ENCODE peak calls at places on chromosomes 13 and 19, in four cellular contexts. N is A549, A is HepG2, H is K562. F is an unnamed sample.
A peak's percentile ranks its signal among the peaks of the same experiment; 100 is the strongest.

GRCh38 chr13:19959141-19959830 is 759 bp downstream of the ZMYM2 start:
- DNase-seq in N (peak; percentile 35), A (peak; percentile 27), H (peak; percentile 38), F (peak; percentile 65)

GRCh38 chr13:113834496-113835200 is 29.2 kb downstream of the GAS6 start:
- DNase-seq in N (no peak), A (no peak), H (no peak), F (no peak)

GRCh38 chr13:84940167-84940566 is 859.1 kb downstream of the SLITRK6 start:
- DNase-seq in N (no peak), A (no peak), H (no peak), F (no peak)

GRCh38 chr19:6886272-6886671 is 1.1 kb upstream of the ADGRE1 start:
- DNase-seq in N (no peak), A (no peak), H (no peak), F (no peak)

GRCh38 chr13:109707044-109707794 is 79.2 kb downstream of the IRS2 start:
- DNase-seq in N (no peak), A (no peak), H (no peak), F (no peak)

GRCh38 chr19:48997972-48998371 is 4.3 kb downstream of the RUVBL2 start:
- DNase-seq in N (peak; percentile 85), A (peak; percentile 73), H (peak; percentile 69), F (peak; percentile 92)

GRCh38 chr13:74246398-74246975 is 112.3 kb upstream of the KLF12 start:
- DNase-seq in N (no peak), A (no peak), H (no peak), F (no peak)

GRCh38 chr13:26406791-26407190 is 150.7 kb upstream of the WASF3 start:
- DNase-seq in N (no peak), A (no peak), H (no peak), F (no peak)

GRCh38 chr13:20258208-20258962 is 26.3 kb upstream of the GJB6 start:
- DNase-seq in N (peak; percentile 2), A (no peak), H (no peak), F (no peak)

GRCh38 chr19:50492303-50493052 is 15.8 kb upstream of the GARIN5A start:
- DNase-seq in N (peak; percentile 49), A (no peak), H (peak; percentile 57), F (no peak)

GRCh38 chr13:27770809-27771208 is 21.5 kb upstream of the GSX1 start:
- DNase-seq in N (peak; percentile 46), A (peak; percentile 42), H (peak; percentile 11), F (peak; percentile 56)

GRCh38 chr13:79349011-79349410 is 57.0 kb downstream of the RBM26 start:
- DNase-seq in N (no peak), A (no peak), H (no peak), F (no peak)

GRCh38 chr13:79353698-79354097 is 52.4 kb downstream of the RBM26 start:
- DNase-seq in N (no peak), A (no peak), H (no peak), F (no peak)

GRCh38 chr13:79354285-79354684 is 51.8 kb downstream of the RBM26 start:
- DNase-seq in N (no peak), A (no peak), H (no peak), F (no peak)

GRCh38 chr13:79346300-79346914 is 59.6 kb downstream of the RBM26 start:
- DNase-seq in N (no peak), A (no peak), H (no peak), F (no peak)

GRCh38 chr13:79352107-79352506 is 53.9 kb downstream of the RBM26 start:
- DNase-seq in N (no peak), A (no peak), H (no peak), F (no peak)
- TF ChIP-seq MAX in N (no peak), A (no peak), H (no peak), F (no peak)

GRCh38 chr13:47678201-47678963 is 322.7 kb downstream of the SUCLA2 start:
- DNase-seq in N (no peak), A (no peak), H (no peak), F (no peak)

GRCh38 chr13:47675871-47676270 is 325.2 kb downstream of the SUCLA2 start:
- DNase-seq in N (no peak), A (no peak), H (no peak), F (no peak)

GRCh38 chr13:47680752-47681151 is 320.3 kb downstream of the SUCLA2 start:
- DNase-seq in N (no peak), A (no peak), H (no peak), F (no peak)

DNA sequence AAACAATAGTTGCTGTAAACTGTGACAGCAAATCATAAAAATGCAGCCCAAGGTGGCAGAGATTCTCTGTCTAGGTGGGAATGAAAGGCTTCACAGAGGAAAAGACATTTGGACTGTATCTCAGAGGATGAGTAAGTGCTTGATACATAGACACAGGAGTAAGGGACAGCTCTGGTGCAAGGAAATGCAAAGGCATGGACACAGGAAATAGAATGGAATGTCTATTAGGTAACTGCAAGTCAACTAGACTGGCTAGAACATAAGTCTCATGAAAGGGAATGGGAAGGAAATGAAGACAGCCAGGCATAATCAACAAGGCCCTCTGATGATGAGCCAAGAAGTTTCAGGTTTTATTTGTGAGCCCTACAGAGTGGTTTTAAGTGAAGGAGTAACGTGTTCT is 321.7 kb downstream of the SUCLA2 start:
- DNase-seq in N (no peak), A (no peak), H (no peak), F (no peak)
- TF ChIP-seq JUN in N (no peak), A (no peak), H (no peak), F (no peak)

GRCh38 chr19:8615813-8616596 is 5.5 kb upstream of the ADAMTS10 start:
- DNase-seq in N (peak; percentile 83), A (peak; percentile 62), H (peak; percentile 72), F (peak; percentile 77)
- TF ChIP-seq NR3C1 in N (no peak), A (no peak), H (no peak), F (no peak)

GRCh38 chr13:48400090-48400694 is 12.7 kb downstream of the LPAR6 start:
- DNase-seq in N (no peak), A (peak; percentile 29), H (no peak), F (no peak)

GRCh38 chr13:48400820-48401219 is 12.1 kb downstream of the LPAR6 start:
- DNase-seq in N (peak; percentile 47), A (no peak), H (no peak), F (no peak)

GRCh38 chr13:48402325-48402962 is 10.5 kb downstream of the LPAR6 start:
- DNase-seq in N (no peak), A (no peak), H (no peak), F (no peak)

GRCh38 chr13:48403151-48403631 is 9.7 kb downstream of the LPAR6 start:
- DNase-seq in N (no peak), A (no peak), H (no peak), F (no peak)

GRCh38 chr13:48401480-48401879 is 11.4 kb downstream of the LPAR6 start:
- DNase-seq in N (no peak), A (no peak), H (no peak), F (no peak)
- TF ChIP-seq MAX in N (no peak), A (no peak), H (no peak), F (no peak)

GRCh38 chr19:35988824-35989223 is 6.2 kb upstream of the SDHAF1 start:
- DNase-seq in N (no peak), A (no peak), H (no peak), F (no peak)

GRCh38 chr19:35990771-35991730 is 3.9 kb upstream of the SDHAF1 start:
- DNase-seq in N (no peak), A (peak; percentile 46), H (no peak), F (no peak)

GRCh38 chr19:35994868-35995654 is at the start of gene SDHAF1:
- DNase-seq in N (peak; percentile 98), A (peak; percentile 90), H (peak; percentile 96), F (peak; percentile 96)

GRCh38 chr19:35992902-35993765 is 1.9 kb upstream of the SDHAF1 start:
- DNase-seq in N (no peak), A (no peak), H (no peak), F (no peak)

DNA sequence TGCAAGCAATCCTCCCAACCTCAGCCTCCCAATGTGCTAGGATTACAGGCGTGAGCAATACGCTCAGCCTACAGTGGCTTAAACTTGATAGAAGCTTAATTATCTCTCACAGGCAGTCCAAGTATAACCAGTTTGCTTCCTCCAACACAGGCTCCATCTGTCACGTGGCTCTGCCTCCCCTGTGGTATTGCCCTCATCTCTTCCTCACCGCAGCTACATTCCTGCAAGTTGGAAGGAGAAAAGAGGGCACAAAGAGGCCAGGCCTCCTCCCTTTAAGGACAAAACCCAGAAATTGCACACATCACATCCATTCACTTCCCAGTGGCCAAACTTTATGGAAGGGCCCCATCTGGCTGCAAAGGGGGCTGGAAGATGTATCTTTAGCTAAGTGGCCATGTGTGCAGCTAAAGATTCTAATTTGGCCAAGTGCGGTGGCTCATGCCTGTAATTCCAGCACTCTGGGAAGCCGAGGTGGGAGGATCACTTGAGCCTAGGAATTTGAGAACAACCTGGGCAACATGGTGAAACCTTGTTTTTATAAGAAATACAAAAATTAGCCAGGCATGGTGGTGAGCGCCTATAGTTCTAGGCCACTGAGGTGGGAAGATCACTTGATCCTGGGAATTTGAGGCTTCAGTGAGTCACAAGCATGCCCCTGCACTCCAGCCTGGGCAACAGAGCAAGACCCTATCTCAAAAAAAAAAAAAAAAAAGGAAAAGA is 3.1 kb upstream of the SDHAF1 start:
- DNase-seq in N (no peak), A (no peak), H (no peak), F (no peak)
- TF ChIP-seq JUN in N (no peak), A (no peak), H (no peak), F (no peak)

DNA sequence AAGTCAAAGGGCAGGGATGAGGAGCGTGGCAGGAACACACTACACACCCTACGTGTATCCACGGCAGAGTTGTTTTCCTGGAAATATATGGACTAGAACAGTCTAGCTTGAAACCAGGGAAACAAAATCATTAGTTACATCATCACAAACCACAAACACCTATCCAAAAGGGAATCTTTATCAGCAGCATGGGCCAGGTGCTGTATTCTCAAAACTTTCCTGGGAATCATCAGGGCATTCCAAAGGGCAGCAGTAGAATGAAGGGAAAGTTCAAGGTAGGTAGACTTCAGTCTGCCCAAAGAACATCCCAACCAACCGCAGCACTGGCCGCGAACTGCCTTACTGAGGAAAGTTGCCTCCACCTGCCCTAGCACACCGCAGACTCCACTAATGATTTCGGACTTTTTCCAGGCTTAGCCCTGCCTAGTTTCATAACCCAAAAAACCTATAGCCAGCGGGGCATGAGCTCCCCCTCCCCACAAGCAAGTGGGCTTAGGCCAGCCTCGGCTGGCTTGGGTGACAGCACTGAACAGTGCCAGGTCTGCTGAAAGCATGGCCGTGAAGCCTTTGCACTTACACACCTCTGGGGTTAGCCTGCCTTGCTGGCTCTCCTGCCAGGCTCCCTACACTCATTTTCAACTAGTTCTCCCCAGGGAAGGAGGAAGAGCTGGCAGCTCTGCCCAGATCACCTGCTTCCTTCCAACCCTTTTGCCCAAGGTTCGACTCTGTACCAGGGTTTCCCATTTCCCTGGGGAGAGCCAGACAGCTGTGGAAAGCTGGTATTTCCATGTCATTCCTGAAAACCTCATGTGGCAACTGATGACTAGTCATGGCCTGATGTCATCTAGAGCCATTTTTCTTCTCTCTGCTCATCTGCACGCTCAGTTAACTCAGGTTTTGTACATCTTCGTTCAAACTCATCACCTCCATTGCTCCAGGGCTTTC is 77.3 kb upstream of the UBAC2 start:
- DNase-seq in N (no peak), A (no peak), H (no peak), F (no peak)
- TF ChIP-seq NR3C1 in N (no peak), A (no peak), H (no peak), F (no peak)

GRCh38 chr13:50762969-50763568 is 80.4 kb downstream of the DLEU7 start:
- DNase-seq in N (no peak), A (no peak), H (no peak), F (no peak)
- TF ChIP-seq MAX in N (no peak), A (no peak), H (no peak), F (no peak)

GRCh38 chr13:41494202-41494601 is 36.9 kb downstream of the RGCC start:
- DNase-seq in N (no peak), A (no peak), H (no peak), F (no peak)
- TF ChIP-seq JUN in N (no peak), A (no peak), H (no peak), F (no peak)